ENCODE peak calls at places on chromosomes 11 and 22, in six cellular contexts. One of them, this sample, is unnamed.

GRCh38 chr11:1230121-1230455 is 7.2 kb downstream of the MUC5B start:
- DNase-seq in AG04450: no peak
- DNase-seq in neural crest cell: no peak
- DNase-seq in nephron progenitor cell: no peak
- DNase-seq in heart right ventricle: no peak
- DNase-seq in nucleus accumbens: no peak
- DNase-seq in this sample: no peak

GRCh38 chr11:12020546-12020945 is 12.1 kb upstream of the DKK3 start:
- DNase-seq in AG04450: no peak
- DNase-seq in neural crest cell: no peak
- DNase-seq in nephron progenitor cell: no peak
- DNase-seq in heart right ventricle: no peak
- DNase-seq in nucleus accumbens: no peak
- DNase-seq in this sample: no peak

GRCh38 chr11:117375960-117376359 is 48.3 kb downstream of the CEP164 start:
- DNase-seq in AG04450: no peak
- DNase-seq in neural crest cell: no peak
- DNase-seq in nephron progenitor cell: no peak
- DNase-seq in heart right ventricle: no peak
- DNase-seq in nucleus accumbens: no peak
- DNase-seq in this sample: no peak

GRCh38 chr11:13745165-13745564 is 76.7 kb downstream of the FAR1 start:
- DNase-seq in AG04450: no peak
- DNase-seq in neural crest cell: no peak
- DNase-seq in nephron progenitor cell: no peak
- DNase-seq in heart right ventricle: no peak
- DNase-seq in nucleus accumbens: no peak
- DNase-seq in this sample: no peak

GRCh38 chr11:72129381-72129780 is 6.1 kb upstream of the FOLR3 start:
- DNase-seq in AG04450: no peak
- DNase-seq in neural crest cell: no peak
- DNase-seq in nephron progenitor cell: no peak
- DNase-seq in heart right ventricle: no peak
- DNase-seq in nucleus accumbens: no peak
- DNase-seq in this sample: no peak

GRCh38 chr11:12539570-12539969 is 134.7 kb upstream of the TEAD1 start:
- DNase-seq in AG04450: peak
- DNase-seq in neural crest cell: no peak
- DNase-seq in nephron progenitor cell: no peak
- DNase-seq in heart right ventricle: no peak
- DNase-seq in nucleus accumbens: no peak
- DNase-seq in this sample: no peak

GRCh38 chr22:42366815-42367581 is 65.2 kb downstream of the NFAM1 start:
- DNase-seq in AG04450: no peak
- DNase-seq in neural crest cell: no peak
- DNase-seq in nephron progenitor cell: no peak
- DNase-seq in heart right ventricle: no peak
- DNase-seq in nucleus accumbens: peak
- DNase-seq in this sample: peak

GRCh38 chr11:123330071-123330470 is 100.0 kb upstream of the GRAMD1B start:
- DNase-seq in AG04450: no peak
- DNase-seq in neural crest cell: no peak
- DNase-seq in nephron progenitor cell: no peak
- DNase-seq in heart right ventricle: no peak
- DNase-seq in nucleus accumbens: no peak
- DNase-seq in this sample: no peak

GRCh38 chr22:31346733-31347250 is 646 bp upstream of the PATZ1 start:
- DNase-seq in AG04450: no peak
- DNase-seq in neural crest cell: peak
- DNase-seq in nephron progenitor cell: peak
- DNase-seq in heart right ventricle: peak
- DNase-seq in nucleus accumbens: no peak
- DNase-seq in this sample: peak